ENCODE peak calls at places on chromosomes 3 and 15, in eight cellular contexts. O is naive thymus-derived CD4-positive, alpha-beta T cell; E is A549; B is GM12878; Q is HCT116; R is sigmoid colon; U is adrenal gland; N is psoas muscle. M is an unnamed sample.

GRCh38 chr3:118187221-118187620 is 847.4 kb downstream of the IGSF11 start:
- DNase-seq in O (no peak), E (no peak), B (no peak), Q (no peak), R (no peak), U (no peak), N (no peak), M (no peak)

GRCh38 chr15:28915041-28915810 is 29.5 kb downstream of the APBA2 start:
- DNase-seq in O (no peak), E (no peak), B (no peak), Q (no peak), R (peak; percentile 27), U (no peak), N (no peak), M (no peak)

GRCh38 chr3:141710121-141710520 is 28.0 kb upstream of the RNF7 start:
- DNase-seq in O (no peak), E (no peak), B (no peak), Q (no peak), R (no peak), U (no peak), N (no peak), M (no peak)

GRCh38 chr15:79129235-79129634 is 38.7 kb upstream of the RASGRF1 start:
- DNase-seq in O (no peak), E (no peak), B (no peak), Q (no peak), R (no peak), U (no peak), N (no peak), M (no peak)

GRCh38 chr3:105014631-105015030 is 352.1 kb upstream of the ALCAM start:
- DNase-seq in O (no peak), E (no peak), B (no peak), Q (no peak), R (no peak), U (no peak), N (no peak), M (no peak)

GRCh38 chr3:151264611-151265010 is 13.7 kb downstream of the P2RY14 start:
- DNase-seq in O (no peak), E (no peak), B (no peak), Q (no peak), R (no peak), U (no peak), N (no peak), M (no peak)

GRCh38 chr3:30081904-30082303 is 524.5 kb upstream of the TGFBR2 start:
- DNase-seq in O (no peak), E (no peak), B (no peak), Q (no peak), R (no peak), U (no peak), N (no peak), M (no peak)

GRCh38 chr15:25624504-25625172 is 185.8 kb upstream of the UBE3A start:
- DNase-seq in O (no peak), E (no peak), B (no peak), Q (no peak), R (no peak), U (no peak), N (peak; percentile 21), M (no peak)

GRCh38 chr15:57567909-57568308 is 23.8 kb upstream of the MYZAP start:
- DNase-seq in O (no peak), E (no peak), B (no peak), Q (no peak), R (no peak), U (no peak), N (no peak), M (no peak)

GRCh38 chr15:63244976-63245645 is 32.3 kb upstream of the APH1B start:
- DNase-seq in O (peak; percentile 37), E (no peak), B (no peak), Q (no peak), R (no peak), U (no peak), N (no peak), M (no peak)

GRCh38 chr3:106089806-106090205 is 221.0 kb upstream of the CBLB start:
- DNase-seq in O (no peak), E (no peak), B (no peak), Q (no peak), R (no peak), U (no peak), N (no peak), M (no peak)

GRCh38 chr3:123843668-123844067 is 40.5 kb downstream of the MYLK start:
- DNase-seq in O (no peak), E (no peak), B (no peak), Q (no peak), R (no peak), U (no peak), N (no peak), M (no peak)

GRCh38 chr15:76162050-76162425 is 102.3 kb downstream of the TMEM266 start:
- DNase-seq in O (no peak), E (no peak), B (no peak), Q (no peak), R (no peak), U (peak; percentile 61), N (no peak), M (no peak)

GRCh38 chr3:151256761-151257160 is 21.6 kb downstream of the P2RY14 start:
- DNase-seq in O (no peak), E (no peak), B (no peak), Q (no peak), R (no peak), U (no peak), N (no peak), M (no peak)

GRCh38 chr3:14283821-14284438 is 105.3 kb downstream of the LSM3 start:
- DNase-seq in O (no peak), E (no peak), B (no peak), Q (no peak), R (no peak), U (no peak), N (no peak), M (no peak)

GRCh38 chr3:14283092-14283820 is 104.6 kb downstream of the LSM3 start:
- DNase-seq in O (no peak), E (no peak), B (no peak), Q (no peak), R (no peak), U (peak; percentile 32), N (no peak), M (no peak)

GRCh38 chr3:14286887-14287496 is 108.4 kb downstream of the LSM3 start:
- DNase-seq in O (no peak), E (no peak), B (no peak), Q (no peak), R (no peak), U (no peak), N (no peak), M (no peak)

GRCh38 chr3:14285526-14285925 is 106.9 kb downstream of the LSM3 start:
- DNase-seq in O (no peak), E (no peak), B (no peak), Q (no peak), R (no peak), U (no peak), N (no peak), M (no peak)

DNA sequence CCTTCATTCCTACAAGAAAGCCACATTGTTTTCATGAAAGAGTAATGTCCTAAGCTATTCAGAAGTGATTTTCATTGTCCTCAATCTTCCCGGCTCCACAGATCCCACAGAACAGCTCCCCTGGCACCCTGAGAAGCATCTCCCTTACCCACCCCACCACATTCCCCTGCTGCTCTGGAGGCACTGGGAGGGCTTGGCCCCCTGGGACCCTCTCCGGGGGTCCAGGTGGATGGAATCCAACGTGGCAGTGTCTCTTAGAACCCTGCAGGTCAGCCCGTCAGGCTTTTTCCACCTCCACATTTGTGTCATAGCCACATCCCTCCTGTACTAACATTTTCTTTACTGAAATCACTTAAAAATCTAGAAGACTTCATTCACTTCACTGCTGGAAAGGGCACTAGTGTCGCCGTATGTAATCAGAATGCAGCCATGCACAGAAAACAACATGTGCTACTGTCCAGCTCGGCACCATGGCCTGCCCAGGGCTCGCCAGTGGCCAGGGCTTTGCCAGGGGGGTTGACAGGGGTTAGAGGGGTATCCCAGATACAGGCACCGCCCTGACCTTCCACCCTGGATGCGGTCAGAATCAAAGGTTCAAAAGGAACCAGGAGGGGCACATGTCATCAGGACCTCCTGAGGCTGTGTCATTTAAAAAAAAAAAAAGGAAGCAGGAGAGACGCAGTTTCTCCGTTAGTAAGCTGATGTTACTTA is 106.2 kb downstream of the LSM3 start:
- DNase-seq in O (no peak), E (no peak), B (no peak), Q (no peak), R (no peak), U (no peak), N (no peak), M (no peak)
- H3K4me1 ChIP-seq in O (no peaks in the 10 kb centered on the region), E (peaks cover 17% of the 10 kb centered on the region), B (no peaks in the 10 kb centered on the region), Q (peaks cover 7% of the 10 kb centered on the region), R (no peaks in the 10 kb centered on the region), U (no peaks in the 10 kb centered on the region), N (peaks cover 43% of the 10 kb centered on the region), M (peaks cover 3% of the 10 kb centered on the region)

GRCh38 chr3:8622873-8623725 is 21.5 kb downstream of the SSUH2 start:
- DNase-seq in O (no peak), E (peak; percentile 85), B (no peak), Q (peak; percentile 29), R (peak; percentile 64), U (peak; percentile 74), N (peak; percentile 72), M (peak; percentile 82)
- H3K4me3 ChIP-seq in O (no peak overlapping the region), E (no peak overlapping the region), B (no peak overlapping the region), Q (no peak overlapping the region), R (no peak overlapping the region), U (no peak overlapping the region), N (no peak overlapping the region), M (no peak overlapping the region)

DNA sequence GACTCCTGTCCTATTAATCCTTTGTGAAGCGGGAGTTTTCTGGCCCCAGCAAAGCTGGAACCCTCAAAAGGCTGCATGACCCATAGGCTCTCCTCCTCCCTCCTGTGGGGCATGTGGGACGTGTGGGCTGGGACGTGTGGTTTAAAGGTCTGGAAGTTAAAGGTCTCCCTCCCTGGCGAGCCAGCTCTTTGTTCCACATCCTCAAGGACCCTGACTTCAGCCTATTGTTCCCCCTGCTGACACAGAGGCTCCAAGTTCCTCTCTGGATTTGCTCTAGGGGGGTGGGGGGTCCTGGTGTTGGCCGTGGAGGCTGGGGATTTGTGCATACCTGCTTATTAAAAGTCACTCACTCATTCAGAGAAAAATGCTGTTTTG is 44.2 kb downstream of the SMAD6 start:
- DNase-seq in O (no peak), E (no peak), B (no peak), Q (no peak), R (peak; percentile 44), U (no peak), N (no peak), M (no peak)
- H3K4me1 ChIP-seq in O (no peaks in the 10 kb centered on the region), E (peaks cover 77% of the 10 kb centered on the region), B (no peaks in the 10 kb centered on the region), Q (peaks cover 70% of the 10 kb centered on the region), R (peaks cover 18% of the 10 kb centered on the region), U (peaks cover 7% of the 10 kb centered on the region), N (peaks cover 9% of the 10 kb centered on the region), M (peaks cover 20% of the 10 kb centered on the region)

GRCh38 chr3:168876346-168877035 is 780.8 kb upstream of the GOLIM4 start:
- DNase-seq in O (no peak), E (no peak), B (no peak), Q (no peak), R (no peak), U (no peak), N (no peak), M (no peak)

GRCh38 chr3:168877899-168878298 is 782.2 kb upstream of the GOLIM4 start:
- DNase-seq in O (no peak), E (no peak), B (no peak), Q (no peak), R (no peak), U (no peak), N (no peak), M (no peak)

GRCh38 chr3:168881804-168882203 is 781.7 kb downstream of the MECOM start:
- DNase-seq in O (no peak), E (no peak), B (no peak), Q (no peak), R (no peak), U (no peak), N (no peak), M (no peak)

GRCh38 chr3:168883145-168883544 is 780.4 kb downstream of the MECOM start:
- DNase-seq in O (no peak), E (no peak), B (no peak), Q (no peak), R (no peak), U (no peak), N (no peak), M (no peak)

GRCh38 chr3:168878655-168879054 is 782.9 kb upstream of the GOLIM4 start:
- DNase-seq in O (no peak), E (no peak), B (no peak), Q (no peak), R (no peak), U (no peak), N (no peak), M (no peak)
- H3K4me3 ChIP-seq in O (no peak overlapping the region), E (no peak overlapping the region), B (no peak overlapping the region), Q (no peak overlapping the region), R (no peak overlapping the region), U (no peak overlapping the region), N (no peak overlapping the region), M (no peak overlapping the region)